ENCODE peak calls at places on chromosomes 16 and 17, in four cellular contexts. One of them, this sample, is unnamed.

GRCh38 chr17:71396711-71397110 is 724.1 kb upstream of the SOX9 start:
- DNase-seq in A549: no peak
- DNase-seq in fibroblast of lung: no peak
- DNase-seq in transverse colon: no peak
- DNase-seq in this sample: no peak

GRCh38 chr16:4465977-4466779 is 8.2 kb downstream of the NMRAL1 start:
- DNase-seq in A549: no peak
- DNase-seq in fibroblast of lung: no peak
- DNase-seq in transverse colon: peak; percentile 25
- DNase-seq in this sample: peak; percentile 35

GRCh38 chr16:293043-293775 is 10.2 kb downstream of the PDIA2 start:
- DNase-seq in A549: no peak
- DNase-seq in fibroblast of lung: no peak
- DNase-seq in transverse colon: no peak
- DNase-seq in this sample: no peak

GRCh38 chr16:4675864-4676786 is 17.2 kb upstream of the NUDT16L1 start:
- DNase-seq in A549: no peak
- DNase-seq in fibroblast of lung: no peak
- DNase-seq in transverse colon: peak; percentile 46
- DNase-seq in this sample: no peak

GRCh38 chr17:55424893-55425540 is 3.4 kb upstream of the MMD start:
- DNase-seq in A549: no peak
- DNase-seq in fibroblast of lung: no peak
- DNase-seq in transverse colon: no peak
- DNase-seq in this sample: no peak

GRCh38 chr17:28328325-28328724 is 6.9 kb downstream of the IFT20 start:
- DNase-seq in A549: no peak
- DNase-seq in fibroblast of lung: no peak
- DNase-seq in transverse colon: no peak
- DNase-seq in this sample: no peak

GRCh38 chr17:44565866-44566443 is 8.7 kb downstream of the FZD2 start:
- DNase-seq in A549: no peak
- DNase-seq in fibroblast of lung: no peak
- DNase-seq in transverse colon: no peak
- DNase-seq in this sample: no peak

GRCh38 chr17:8922923-8923322 is 42.6 kb downstream of the PIK3R5 start:
- DNase-seq in A549: no peak
- DNase-seq in fibroblast of lung: no peak
- DNase-seq in transverse colon: no peak
- DNase-seq in this sample: no peak

GRCh38 chr17:67922503-67922902 is 73.8 kb downstream of the C17orf58 start:
- DNase-seq in A549: no peak
- DNase-seq in fibroblast of lung: peak; percentile 5
- DNase-seq in transverse colon: no peak
- DNase-seq in this sample: peak; percentile 67

GRCh38 chr16:68737730-68738590 is 868 bp downstream of the CDH1 start:
- DNase-seq in A549: peak; percentile 73
- DNase-seq in fibroblast of lung: no peak
- DNase-seq in transverse colon: peak; percentile 86
- DNase-seq in this sample: no peak

GRCh38 chr17:65627892-65628622 is 66.6 kb upstream of the AXIN2 start:
- DNase-seq in A549: peak; percentile 76
- DNase-seq in fibroblast of lung: peak; percentile 77
- DNase-seq in transverse colon: peak; percentile 71
- DNase-seq in this sample: peak; percentile 43

GRCh38 chr16:30368122-30368791 is 2.0 kb downstream of the TBC1D10B start:
- DNase-seq in A549: no peak
- DNase-seq in fibroblast of lung: peak; percentile 45
- DNase-seq in transverse colon: no peak
- DNase-seq in this sample: peak; percentile 54

GRCh38 chr17:66222772-66223350 is 6.4 kb downstream of the APOH start:
- DNase-seq in A549: no peak
- DNase-seq in fibroblast of lung: no peak
- DNase-seq in transverse colon: no peak
- DNase-seq in this sample: no peak

GRCh38 chr16:23318639-23319038 is 16.5 kb downstream of the SCNN1B start:
- DNase-seq in A549: no peak
- DNase-seq in fibroblast of lung: no peak
- DNase-seq in transverse colon: peak; percentile 69
- DNase-seq in this sample: no peak

GRCh38 chr17:28646039-28646754 is 1.2 kb upstream of the BLTP2 start:
- DNase-seq in A549: no peak
- DNase-seq in fibroblast of lung: no peak
- DNase-seq in transverse colon: peak; percentile 24
- DNase-seq in this sample: peak; percentile 2

GRCh38 chr16:65648111-65648510 is 526.2 kb upstream of the CDH11 start:
- DNase-seq in A549: no peak
- DNase-seq in fibroblast of lung: no peak
- DNase-seq in transverse colon: no peak
- DNase-seq in this sample: no peak

GRCh38 chr16:5383737-5384136 is 286.1 kb upstream of the EEF2KMT start:
- DNase-seq in A549: no peak
- DNase-seq in fibroblast of lung: no peak
- DNase-seq in transverse colon: no peak
- DNase-seq in this sample: no peak

GRCh38 chr16:47613251-47613650 is 152.1 kb downstream of the PHKB start:
- DNase-seq in A549: no peak
- DNase-seq in fibroblast of lung: no peak
- DNase-seq in transverse colon: no peak
- DNase-seq in this sample: no peak

GRCh38 chr16:54817432-54817831 is 113.2 kb upstream of the IRX5 start:
- DNase-seq in A549: peak; percentile 5
- DNase-seq in fibroblast of lung: no peak
- DNase-seq in transverse colon: no peak
- DNase-seq in this sample: peak; percentile 8

GRCh38 chr16:70744366-70744765 is 56.6 kb downstream of the VAC14 start:
- DNase-seq in A549: no peak
- DNase-seq in fibroblast of lung: no peak
- DNase-seq in transverse colon: no peak
- DNase-seq in this sample: no peak

GRCh38 chr16:89292443-89293078 is 75.1 kb downstream of the ZNF778 start:
- DNase-seq in A549: no peak
- DNase-seq in fibroblast of lung: no peak
- DNase-seq in transverse colon: no peak
- DNase-seq in this sample: no peak

GRCh38 chr17:19867094-19867653 is 562 bp downstream of the ULK2 start:
- DNase-seq in A549: peak; percentile 76
- DNase-seq in fibroblast of lung: peak; percentile 62
- DNase-seq in transverse colon: peak; percentile 22
- DNase-seq in this sample: peak; percentile 56

GRCh38 chr17:77735051-77735340 is 223.5 kb upstream of the TNRC6C start:
- DNase-seq in A549: no peak
- DNase-seq in fibroblast of lung: no peak
- DNase-seq in transverse colon: no peak
- DNase-seq in this sample: no peak

GRCh38 chr16:79757968-79758367 is 157.4 kb upstream of the MAF start:
- DNase-seq in A549: no peak
- DNase-seq in fibroblast of lung: no peak
- DNase-seq in transverse colon: no peak
- DNase-seq in this sample: no peak

GRCh38 chr17:10198509-10199249 is at the start of gene GAS7:
- DNase-seq in A549: peak; percentile 61
- DNase-seq in fibroblast of lung: peak; percentile 8
- DNase-seq in transverse colon: peak; percentile 41
- DNase-seq in this sample: no peak

GRCh38 chr16:17237350-17237944 is 233.3 kb downstream of the XYLT1 start:
- DNase-seq in A549: no peak
- DNase-seq in fibroblast of lung: no peak
- DNase-seq in transverse colon: no peak
- DNase-seq in this sample: no peak

GRCh38 chr17:6084226-6085161 is 14.3 kb downstream of the WSCD1 start:
- DNase-seq in A549: no peak
- DNase-seq in fibroblast of lung: no peak
- DNase-seq in transverse colon: no peak
- DNase-seq in this sample: no peak

GRCh38 chr16:66028505-66029216 is 337.8 kb upstream of the CDH5 start:
- DNase-seq in A549: no peak
- DNase-seq in fibroblast of lung: peak; percentile 88
- DNase-seq in transverse colon: no peak
- DNase-seq in this sample: peak; percentile 85

GRCh38 chr17:42135664-42136653 is 13.4 kb downstream of the HSPB9 start:
- DNase-seq in A549: peak; percentile 76
- DNase-seq in fibroblast of lung: peak; percentile 73
- DNase-seq in transverse colon: peak; percentile 85
- DNase-seq in this sample: peak; percentile 53

GRCh38 chr16:63856537-63856936 is 1265.3 kb downstream of the CDH11 start:
- DNase-seq in A549: no peak
- DNase-seq in fibroblast of lung: no peak
- DNase-seq in transverse colon: no peak
- DNase-seq in this sample: no peak

GRCh38 chr17:82592751-82593589 is 55.3 kb downstream of the WDR45B start:
- DNase-seq in A549: peak; percentile 65
- DNase-seq in fibroblast of lung: peak; percentile 75
- DNase-seq in transverse colon: peak; percentile 76
- DNase-seq in this sample: peak; percentile 84

GRCh38 chr16:1374418-1375297 is 22.9 kb downstream of the GNPTG start:
- DNase-seq in A549: no peak
- DNase-seq in fibroblast of lung: no peak
- DNase-seq in transverse colon: no peak
- DNase-seq in this sample: no peak

GRCh38 chr16:55542459-55543082 is 23.9 kb upstream of the CAPNS2 start:
- DNase-seq in A549: no peak
- DNase-seq in fibroblast of lung: peak; percentile 85
- DNase-seq in transverse colon: no peak
- DNase-seq in this sample: peak; percentile 77

GRCh38 chr16:69302301-69302700 is 8.8 kb upstream of the VPS4A start:
- DNase-seq in A549: no peak
- DNase-seq in fibroblast of lung: no peak
- DNase-seq in transverse colon: no peak
- DNase-seq in this sample: no peak

GRCh38 chr17:64491995-64492394 is 4.9 kb downstream of the POLG2 start:
- DNase-seq in A549: no peak
- DNase-seq in fibroblast of lung: peak; percentile 38
- DNase-seq in transverse colon: no peak
- DNase-seq in this sample: no peak

GRCh38 chr16:73166972-73167550 is 119.1 kb upstream of the ZFHX3 start:
- DNase-seq in A549: no peak
- DNase-seq in fibroblast of lung: no peak
- DNase-seq in transverse colon: no peak
- DNase-seq in this sample: peak; percentile 71

GRCh38 chr17:43428524-43428923 is 29.7 kb downstream of the ARL4D start:
- DNase-seq in A549: no peak
- DNase-seq in fibroblast of lung: no peak
- DNase-seq in transverse colon: no peak
- DNase-seq in this sample: no peak
- TF ChIP-seq CTCF in A549: peak; percentile 36
- TF ChIP-seq CTCF in fibroblast of lung: no peak
- TF ChIP-seq CTCF in transverse colon: peak; percentile 10
- TF ChIP-seq CTCF in this sample: peak; percentile 33

GRCh38 chr16:51131619-51132018 is 19.5 kb downstream of the SALL1 start:
- DNase-seq in A549: no peak
- DNase-seq in fibroblast of lung: no peak
- DNase-seq in transverse colon: no peak
- DNase-seq in this sample: no peak

GRCh38 chr16:51134269-51134812 is 16.7 kb downstream of the SALL1 start:
- DNase-seq in A549: no peak
- DNase-seq in fibroblast of lung: no peak
- DNase-seq in transverse colon: no peak
- DNase-seq in this sample: no peak

GRCh38 chr16:51133691-51134090 is 17.4 kb downstream of the SALL1 start:
- DNase-seq in A549: no peak
- DNase-seq in fibroblast of lung: no peak
- DNase-seq in transverse colon: no peak
- DNase-seq in this sample: no peak

GRCh38 chr16:51132484-51132883 is 18.6 kb downstream of the SALL1 start:
- DNase-seq in A549: no peak
- DNase-seq in fibroblast of lung: no peak
- DNase-seq in transverse colon: no peak
- DNase-seq in this sample: no peak

DNA sequence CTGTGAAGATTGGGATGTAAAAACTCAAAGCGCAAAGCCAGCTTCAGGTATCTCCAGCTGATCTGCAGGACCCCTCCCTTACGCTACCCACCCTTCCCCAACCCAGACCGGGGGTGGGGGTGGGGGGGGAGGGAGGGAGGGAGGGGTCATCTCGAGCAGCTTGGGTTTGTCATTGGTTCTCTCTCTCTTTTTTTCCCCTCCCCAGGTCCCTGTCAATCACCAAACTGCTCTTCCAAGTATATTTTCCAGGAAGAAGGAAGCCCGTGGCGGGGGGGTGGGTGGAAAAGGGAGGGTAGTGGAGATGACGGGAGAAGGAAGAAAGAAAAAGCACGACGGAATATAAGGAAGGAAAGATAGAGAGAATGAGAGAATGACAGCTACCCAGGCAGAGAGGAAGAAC is 17.9 kb downstream of the SALL1 start:
- DNase-seq in A549: no peak
- DNase-seq in fibroblast of lung: no peak
- DNase-seq in transverse colon: no peak
- DNase-seq in this sample: no peak
- TF ChIP-seq CTCF in A549: no peak
- TF ChIP-seq CTCF in fibroblast of lung: no peak
- TF ChIP-seq CTCF in transverse colon: no peak
- TF ChIP-seq CTCF in this sample: no peak

GRCh38 chr16:85537331-85537788 is 75.8 kb upstream of the GSE1 start:
- DNase-seq in A549: no peak
- DNase-seq in fibroblast of lung: no peak
- DNase-seq in transverse colon: no peak
- DNase-seq in this sample: no peak
- TF ChIP-seq CTCF in A549: no peak
- TF ChIP-seq CTCF in fibroblast of lung: no peak
- TF ChIP-seq CTCF in transverse colon: no peak
- TF ChIP-seq CTCF in this sample: no peak

GRCh38 chr16:28981517-28981916 is 3.3 kb upstream of the LAT start:
- DNase-seq in A549: peak; percentile 30
- DNase-seq in fibroblast of lung: no peak
- DNase-seq in transverse colon: no peak
- DNase-seq in this sample: no peak
- TF ChIP-seq CTCF in A549: peak; percentile 37
- TF ChIP-seq CTCF in fibroblast of lung: peak; percentile 44
- TF ChIP-seq CTCF in transverse colon: peak; percentile 38
- TF ChIP-seq CTCF in this sample: peak; percentile 78